ENCODE peak calls at places on chromosomes 4 and X, in six cellular contexts. W is endothelial cell of umbilical vein, C is K562, V is A549, R is HepG2, Y is GM12878. O is an unnamed sample.

GRCh38 chr4:101197350-101197749 is 150.0 kb downstream of the PPP3CA start:
- DNase-seq in Y (no peak), V (no peak), R (peak; percentile 57), C (no peak), W (no peak), O (no peak)

GRCh38 chr4:168028970-168029610 is 63.2 kb upstream of the ANXA10 start:
- DNase-seq in W (no peak), C (no peak), R (no peak), V (no peak), Y (no peak), O (no peak)

GRCh38 chr4:183658362-183659028 is 490 bp downstream of the RWDD4 start:
- DNase-seq in Y (no peak), W (peak; percentile 37), C (peak; percentile 40), V (no peak), R (peak; percentile 37), O (peak; percentile 40)

GRCh38 chr4:76083386-76083785 is 8.9 kb downstream of the ART3 start:
- DNase-seq in W (no peak), V (no peak), C (no peak), R (no peak), Y (no peak), O (no peak)

GRCh38 chr4:152348670-152349069 is 187.2 kb downstream of the FBXW7 start:
- DNase-seq in Y (no peak), W (peak; percentile 31), R (no peak), V (no peak), C (no peak), O (no peak)

GRCh38 chrX:153988493-153988892 is 15.9 kb downstream of the TMEM187 start:
- DNase-seq in R (no peak), C (no peak), V (no peak), Y (no peak), W (no peak), O (no peak)

GRCh38 chr4:37453361-37454262 is 209.1 kb downstream of the NWD2 start:
- DNase-seq in C (peak; percentile 49), V (peak; percentile 33), R (no peak), Y (no peak), W (peak; percentile 39), O (peak; percentile 16)

GRCh38 chr4:42673084-42673429 is 16.2 kb upstream of the ATP8A1 start:
- DNase-seq in V (no peak), C (no peak), R (no peak), Y (no peak), W (no peak), O (no peak)

GRCh38 chr4:153447175-153447887 is 18.8 kb upstream of the TMEM131L start:
- DNase-seq in V (no peak), C (no peak), W (no peak), Y (no peak), R (no peak), O (no peak)

GRCh38 chrX:118976599-118977340 is 2.4 kb downstream of the LONRF3 start:
- DNase-seq in C (no peak), Y (no peak), R (no peak), W (no peak), V (peak; percentile 61), O (peak; percentile 48)

GRCh38 chr4:123469245-123469644 is 72.7 kb downstream of the SPRY1 start:
- DNase-seq in R (no peak), C (no peak), Y (no peak), V (no peak), W (no peak), O (no peak)

GRCh38 chrX:38561951-38562719 is 793 bp downstream of the TSPAN7 start:
- DNase-seq in V (no peak), Y (no peak), C (no peak), R (peak; percentile 3), W (no peak), O (no peak)

GRCh38 chr4:183765121-183765990 is 106.3 kb downstream of the TRAPPC11 start:
- DNase-seq in Y (no peak), C (no peak), V (no peak), R (peak; percentile 10), W (peak; percentile 22), O (no peak)

GRCh38 chr4:38174811-38175210 is 214.6 kb downstream of the PTTG2 start:
- DNase-seq in W (peak; percentile 16), R (no peak), V (no peak), Y (no peak), C (no peak), O (peak; percentile 60)

GRCh38 chrX:107775734-107776511 is at the start of gene TSC22D3:
- DNase-seq in V (peak; percentile 68), C (peak; percentile 62), Y (no peak), W (peak; percentile 64), R (peak; percentile 4), O (peak; percentile 83)

GRCh38 chrX:53085661-53086229 is 3.6 kb downstream of the TSPYL2 start:
- DNase-seq in Y (no peak), W (no peak), C (no peak), R (no peak), V (no peak), O (no peak)

GRCh38 chr4:55758081-55758480 is 61.5 kb upstream of the EXOC1L start:
- DNase-seq in V (no peak), C (no peak), Y (no peak), R (no peak), W (peak; percentile 23), O (no peak)

GRCh38 chr4:288891-289290 is 16.4 kb downstream of the ZNF732 start:
- DNase-seq in V (no peak), R (no peak), C (no peak), Y (no peak), W (no peak), O (peak; percentile 43)

GRCh38 chr4:7652451-7652871 is 217.7 kb upstream of the PSAPL1 start:
- DNase-seq in Y (no peak), V (no peak), R (no peak), C (no peak), W (no peak), O (peak; percentile 46)
- TF ChIP-seq MYC in Y (no peak), V (no peak), R (no peak), C (no peak), W (no peak), O (no peak)

DNA sequence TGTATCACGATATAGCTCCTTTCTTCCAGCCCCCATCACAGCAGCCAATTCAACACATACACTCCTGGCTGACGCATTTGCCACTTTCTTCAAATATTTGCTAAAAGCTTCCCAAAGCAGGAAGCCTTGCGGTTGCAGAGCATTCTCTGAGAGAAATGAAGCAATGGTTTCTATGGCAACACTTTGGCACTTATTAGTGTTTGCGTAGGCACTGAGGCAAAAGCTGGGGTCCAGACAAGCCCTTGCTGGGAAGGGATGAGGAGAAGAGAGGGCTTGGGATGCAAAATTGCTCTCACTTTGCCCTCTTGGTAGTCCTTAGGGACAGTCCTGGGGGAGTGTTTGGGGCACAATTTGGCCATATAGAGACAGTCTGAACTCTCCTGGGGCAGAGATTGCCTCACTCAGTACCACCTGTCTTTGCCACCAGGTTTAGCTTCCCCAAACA is 55.0 kb upstream of the PAK3 start:
- DNase-seq in V (no peak), W (no peak), R (peak; percentile 9), Y (no peak), C (no peak), O (peak; percentile 80)
- TF ChIP-seq MAX in V (no peak), W (no peak), R (no peak), Y (no peak), C (no peak), O (no peak)

GRCh38 chr4:111630705-111631104 is 514.5 kb upstream of the FAM241A start:
- DNase-seq in R (peak; percentile 7), V (no peak), W (peak; percentile 35), Y (no peak), C (no peak), O (peak; percentile 12)
- TF ChIP-seq CTCF in R (peak; percentile 26), V (peak; percentile 57), W (peak; percentile 9), Y (no peak), C (no peak), O (no peak)

GRCh38 chrX:56728752-56729151 is 291 bp upstream of the NBDY start:
- DNase-seq in V (peak; percentile 4), R (no peak), W (peak; percentile 50), Y (no peak), C (no peak), O (peak; percentile 17)
- TF ChIP-seq MYC in V (no peak), R (no peak), W (no peak), Y (no peak), C (no peak), O (no peak)

DNA sequence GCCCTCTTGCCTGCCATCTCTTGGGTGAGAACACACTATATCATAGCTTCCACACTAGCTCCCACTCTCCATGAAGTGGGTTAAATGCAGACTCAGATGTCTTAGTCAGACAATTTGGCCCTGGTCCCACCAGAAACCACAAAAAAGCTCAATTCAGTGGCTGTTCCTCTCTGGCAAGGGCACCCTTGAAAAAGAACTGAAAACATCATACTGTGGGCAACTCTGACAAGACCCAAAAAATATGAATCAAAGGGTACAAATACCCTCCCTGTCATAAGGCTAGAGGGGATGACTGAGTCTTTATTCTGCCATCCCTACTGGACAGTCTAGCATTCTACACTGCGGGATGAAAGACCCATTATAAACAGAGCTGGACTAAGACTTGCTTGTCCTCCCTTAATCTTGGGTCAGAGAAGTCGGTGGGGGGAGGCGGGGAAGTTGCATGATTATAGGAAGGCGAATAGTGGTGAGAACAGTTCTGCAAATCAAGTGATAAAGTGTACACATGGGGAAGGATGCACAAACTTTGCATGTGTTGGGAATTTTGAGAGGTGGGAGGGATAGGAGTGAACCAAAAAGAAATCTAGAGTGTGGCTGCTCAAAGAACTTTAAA is 172.1 kb downstream of the OPHN1 start:
- DNase-seq in W (no peak), V (no peak), R (no peak), C (no peak), Y (no peak), O (no peak)
- TF ChIP-seq MAX in W (no peak), V (no peak), R (no peak), C (no peak), Y (no peak), O (no peak)